ENCODE peak calls at places on chromosomes 2 and 18, in six cellular contexts. R, M, T, O, U and E are unnamed samples. For H3K36me3, the result is how much of the 10 kb centered on the place peaks cover.

GRCh38 chr2:12854001-12854530 is 137.3 kb downstream of the TRIB2 start:
- DNase-seq in M (no peak), O (no peak), U (no peak), R (no peak), T (no peak), E (no peak)

GRCh38 chr2:30030361-30030760 is 109.0 kb upstream of the ALK start:
- DNase-seq in T (no peak), U (no peak), R (no peak), O (no peak), M (no peak), E (no peak)

GRCh38 chr2:149033716-149034115 is 4.8 kb upstream of the LYPD6B start:
- DNase-seq in O (no peak), R (no peak), T (peak), M (no peak), U (no peak), E (no peak)

GRCh38 chr18:68121308-68121707 is 593.6 kb downstream of the TMX3 start:
- DNase-seq in M (no peak), R (no peak), U (no peak), T (no peak), O (no peak), E (no peak)

GRCh38 chr2:129199501-129199900 is 780.0 kb upstream of the RAB6C start:
- DNase-seq in R (no peak), M (no peak), T (no peak), U (no peak), O (no peak), E (no peak)

GRCh38 chr18:23912356-23912755 is 102.2 kb upstream of the TTC39C start:
- DNase-seq in U (no peak), M (no peak), O (no peak), T (no peak), R (no peak), E (no peak)

GRCh38 chr2:45288532-45288931 is 279.3 kb upstream of the SIX2 start:
- DNase-seq in U (no peak), O (no peak), M (no peak), R (no peak), T (no peak), E (no peak)

GRCh38 chr2:15640291-15640711 is 48.6 kb downstream of the DDX1 start:
- DNase-seq in U (no peak), M (no peak), T (no peak), O (no peak), R (no peak), E (no peak)

GRCh38 chr2:189287982-189288494 is 108.5 kb upstream of the COL5A2 start:
- DNase-seq in R (no peak), U (no peak), M (no peak), T (no peak), O (no peak), E (no peak)

GRCh38 chr2:133844214-133844892 is 276.1 kb upstream of the NCKAP5 start:
- DNase-seq in M (no peak), O (no peak), R (peak), U (peak), T (peak), E (peak)

GRCh38 chr2:130827502-130828251 is 9.0 kb upstream of the ARHGEF4 start:
- DNase-seq in U (peak), O (no peak), T (no peak), M (no peak), R (no peak), E (no peak)

GRCh38 chr2:48320747-48321146 is 209.2 kb upstream of the STON1 start:
- DNase-seq in M (no peak), U (no peak), O (no peak), T (no peak), R (no peak), E (no peak)

GRCh38 chr2:39468574-39469331 is 31.7 kb upstream of the MAP4K3 start:
- DNase-seq in O (no peak), M (no peak), U (no peak), R (no peak), T (no peak), E (no peak)
- H3K27ac ChIP-seq in O (peak), M (peak), U (peak), R (no peak), T (peak), E (peak)

GRCh38 chr2:231037731-231038482 is 584 bp downstream of the C2orf72 start:
- DNase-seq in U (no peak), R (no peak), M (no peak), O (no peak), T (peak), E (no peak)
- H3K4me3 ChIP-seq in U (peak), R (no peak), M (peak), O (peak), T (peak), E (peak)

DNA sequence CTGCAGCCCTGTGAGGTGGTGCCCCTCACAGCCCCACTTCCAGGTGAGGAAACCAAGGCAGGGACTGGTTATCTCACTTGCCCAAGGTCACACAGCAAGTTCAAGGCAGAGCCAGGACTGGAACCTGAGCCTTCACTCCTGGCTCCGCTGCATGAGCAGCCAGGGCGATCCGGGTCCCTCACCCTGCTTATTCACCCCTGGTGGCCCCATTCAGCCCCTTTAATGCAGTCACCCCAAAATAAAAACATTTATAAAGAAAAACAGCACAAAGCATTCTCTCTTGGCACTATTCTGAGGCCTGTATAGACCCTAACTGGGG is 57.3 kb downstream of the POLR1A start:
- DNase-seq in M (no peak), U (no peak), T (no peak), R (no peak), O (no peak), E (peak)
- H3K36me3 ChIP-seq in M (half or more), U (under half), T (half or more), R (half or more), O (under half), E (under half)

DNA sequence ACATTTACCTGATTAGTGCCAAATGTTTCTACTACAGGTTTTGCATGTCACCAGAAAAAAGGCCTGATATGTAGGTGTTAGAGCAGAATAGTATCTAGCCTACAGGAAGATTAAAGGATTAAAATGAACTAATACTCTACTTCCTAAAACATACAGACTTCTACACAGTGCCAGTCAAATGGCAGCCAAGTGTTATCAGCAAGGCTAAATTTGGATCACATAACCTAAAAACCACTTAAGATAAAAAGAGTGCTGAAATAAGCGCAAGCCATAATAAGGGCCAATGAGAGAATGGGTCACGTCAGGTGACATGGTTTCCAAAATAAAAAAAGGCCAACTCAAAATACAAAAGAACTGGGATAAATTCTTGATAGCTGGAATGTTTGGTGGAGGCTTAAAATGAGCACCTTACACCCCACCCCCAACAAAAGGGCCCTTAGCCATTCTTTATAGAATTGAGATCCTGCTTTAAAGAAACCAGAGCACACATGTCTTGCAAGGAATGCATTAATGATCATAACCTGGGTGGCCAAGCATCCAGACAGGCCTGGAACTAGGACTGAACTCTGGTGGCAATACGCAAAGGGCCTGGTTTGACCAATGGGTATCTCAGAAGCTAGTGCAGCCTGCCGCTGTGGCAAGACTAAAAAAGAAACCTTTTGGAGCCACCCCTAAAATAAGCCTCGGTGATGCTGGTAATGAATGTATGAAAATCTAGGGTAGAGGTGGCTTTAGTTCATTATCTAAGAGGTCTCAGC is 32.4 kb downstream of the IRS1 start:
- DNase-seq in U (no peak), M (no peak), O (no peak), R (no peak), T (peak), E (no peak)
- H3K27ac ChIP-seq in U (no peak), M (peak), O (no peak), R (no peak), T (no peak), E (peak)

DNA sequence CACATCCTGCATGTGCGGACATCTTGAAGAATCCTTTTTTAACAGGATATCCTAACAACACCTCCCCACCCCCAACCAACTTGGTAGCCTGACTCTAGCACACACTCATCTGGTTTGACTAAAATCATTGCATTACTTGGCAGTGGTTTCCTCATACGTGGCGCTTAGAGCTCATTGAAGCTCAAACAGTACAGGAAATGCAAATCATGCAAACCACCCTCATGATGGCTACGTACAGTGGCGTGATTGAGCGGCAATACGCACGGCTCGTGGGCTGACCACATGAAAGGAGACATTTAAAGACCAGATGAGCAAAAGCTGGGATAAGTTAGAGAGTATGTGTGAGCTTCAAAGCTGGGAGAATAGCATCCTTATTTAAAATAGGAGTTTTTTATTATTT is 336.2 kb downstream of the ZEB2 start:
- DNase-seq in U (no peak), M (no peak), O (no peak), T (no peak), R (peak), E (no peak)
- H3K4me3 ChIP-seq in U (no peak), M (no peak), O (no peak), T (no peak), R (peak), E (no peak)

GRCh38 chr18:45861926-45862325 is 36.5 kb downstream of the SIGLEC15 start:
- DNase-seq in T (no peak), O (no peak), R (no peak), M (no peak), U (no peak), E (no peak)

GRCh38 chr18:45863469-45863868 is 38.0 kb downstream of the SIGLEC15 start:
- DNase-seq in R (no peak), U (no peak), T (no peak), M (no peak), O (no peak), E (no peak)

GRCh38 chr18:45860971-45861370 is 35.5 kb downstream of the SIGLEC15 start:
- DNase-seq in O (no peak), U (no peak), R (no peak), M (no peak), T (no peak), E (no peak)

GRCh38 chr18:45865466-45865865 is 40.0 kb downstream of the SIGLEC15 start:
- DNase-seq in T (no peak), O (no peak), M (no peak), R (no peak), U (no peak), E (no peak)

DNA sequence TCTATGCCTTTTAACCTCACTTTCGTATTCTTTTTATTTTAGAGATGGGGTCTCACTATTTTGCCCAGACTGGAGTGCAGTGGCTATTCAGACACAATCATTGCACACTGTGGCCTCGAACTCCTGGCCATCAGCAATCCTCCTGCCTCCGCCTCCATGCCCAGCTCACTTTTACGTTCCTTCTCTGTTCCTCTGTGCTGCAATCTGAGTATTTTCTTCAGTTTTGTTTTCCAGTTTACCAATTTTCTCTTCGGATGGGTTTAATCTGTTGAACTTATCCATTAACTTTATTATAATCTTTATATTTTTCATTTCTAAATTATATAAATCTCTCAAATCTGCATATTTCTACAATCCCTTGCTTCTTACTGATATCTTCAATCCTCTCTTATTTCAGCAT is 38.6 kb downstream of the SIGLEC15 start:
- DNase-seq in R (no peak), U (no peak), T (no peak), O (no peak), M (no peak), E (no peak)
- H3K36me3 ChIP-seq in R (half or more), U (under half), T (half or more), O (under half), M (half or more), E (under half)

GRCh38 chr2:152406119-152406835 is 71.3 kb downstream of the FMNL2 start:
- DNase-seq in O (no peak), M (no peak), U (no peak), R (no peak), T (no peak), E (no peak)

GRCh38 chr2:152407204-152407721 is 72.3 kb downstream of the FMNL2 start:
- DNase-seq in O (no peak), U (peak), R (no peak), M (peak), T (no peak), E (peak)

GRCh38 chr2:152408260-152408659 is 73.3 kb downstream of the FMNL2 start:
- DNase-seq in T (no peak), R (no peak), U (no peak), M (no peak), O (no peak), E (no peak)

GRCh38 chr2:152406836-152407161 is 71.8 kb downstream of the FMNL2 start:
- DNase-seq in M (no peak), R (no peak), O (no peak), T (no peak), U (no peak), E (no peak)

GRCh38 chr2:152407806-152408205 is 72.8 kb downstream of the FMNL2 start:
- DNase-seq in O (no peak), R (no peak), T (no peak), M (no peak), U (no peak), E (no peak)
- H3K27ac ChIP-seq in O (no peak), R (no peak), T (peak), M (no peak), U (no peak), E (no peak)

DNA sequence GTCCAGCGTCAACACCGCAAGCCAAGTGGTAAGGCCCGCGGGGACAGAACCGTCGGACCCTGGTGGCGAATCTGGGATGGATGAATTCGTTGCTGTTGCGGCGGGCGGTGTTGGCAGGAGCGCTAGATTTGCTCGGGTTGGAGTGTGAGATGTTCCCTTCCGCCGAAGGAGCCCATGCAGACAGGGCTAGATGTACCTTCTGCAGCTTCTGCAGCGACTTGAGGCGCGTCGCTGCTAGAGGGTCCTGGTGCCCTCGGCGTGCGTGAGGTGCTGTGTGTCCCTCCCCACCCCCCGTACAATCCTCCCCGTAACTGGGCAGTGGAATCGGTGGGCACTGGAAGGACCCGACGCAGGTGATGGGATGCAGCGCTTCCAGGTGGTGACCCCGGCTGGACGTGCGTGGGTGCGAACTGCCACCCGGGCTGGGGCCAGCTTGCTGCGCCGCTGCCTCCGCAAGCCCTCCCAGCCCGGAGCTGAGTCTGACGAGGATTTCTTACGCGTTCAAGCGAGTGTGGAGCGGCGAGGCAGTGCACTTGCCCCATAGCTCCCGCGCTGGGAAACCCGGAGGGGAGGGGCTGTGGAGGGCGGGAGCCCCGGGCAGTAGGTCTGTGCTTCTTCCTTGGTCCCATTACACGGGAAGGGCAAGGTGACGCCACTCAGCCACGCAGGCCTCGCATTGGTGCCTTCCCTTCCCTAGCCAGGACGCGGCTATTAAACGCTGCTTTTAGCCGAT is 34.3 kb downstream of the CHRNA1 start:
- DNase-seq in U (peak), M (no peak), R (peak), O (no peak), T (no peak), E (no peak)
- H3K4me3 ChIP-seq in U (no peak), M (peak), R (peak), O (peak), T (peak), E (peak)

GRCh38 chr18:195651-196050 is 37.3 kb downstream of the USP14 start:
- DNase-seq in U (no peak), T (no peak), O (no peak), R (no peak), M (no peak), E (no peak)

GRCh38 chr18:199768-200167 is 41.4 kb downstream of the USP14 start:
- DNase-seq in T (no peak), M (no peak), U (no peak), R (no peak), O (no peak), E (no peak)

DNA sequence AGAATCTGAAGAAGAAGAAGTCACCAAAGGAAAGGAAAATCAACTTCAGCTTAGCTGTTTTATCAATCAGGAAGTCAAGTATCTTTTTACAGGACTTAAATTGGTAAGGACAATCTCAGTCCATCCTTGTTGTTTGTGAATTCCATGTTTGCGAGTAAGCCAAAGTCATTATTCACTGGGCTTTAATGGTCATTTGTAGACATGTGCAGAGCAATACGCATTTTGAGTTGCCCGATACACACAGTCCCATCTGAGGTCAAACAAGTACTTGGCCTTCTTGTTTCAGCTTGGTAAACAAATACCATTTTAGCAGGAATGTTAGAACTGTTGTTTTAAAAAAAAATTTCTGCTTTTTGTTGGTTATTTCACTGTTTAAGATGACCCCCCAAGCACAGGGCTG is 40.9 kb downstream of the USP14 start:
- DNase-seq in R (no peak), O (no peak), M (no peak), U (no peak), T (no peak), E (no peak)
- H3K36me3 ChIP-seq in R (half or more), O (under half), M (half or more), U (under half), T (half or more), E (under half)